ENCODE peak calls at places on chromosome 4, in seven cellular contexts. O, G, B, E, W, L and K are unnamed samples.

GRCh38 chr4:139419388-139419914 is 34.5 kb upstream of the RAB33B start:
- DNase-seq in O (peak), G (peak), B (peak), E (no peak), W (peak), L (no peak), K (no peak)

GRCh38 chr4:149897784-149898183 is 82.1 kb upstream of the IQCM start:
- DNase-seq in O (no peak), G (no peak), B (peak), E (no peak), W (no peak), L (peak), K (no peak)

GRCh38 chr4:5374577-5374976 is 323.3 kb downstream of the STK32B start:
- DNase-seq in O (no peak), G (no peak), B (peak), E (no peak), W (no peak), L (no peak), K (no peak)

GRCh38 chr4:153585021-153585420 is 99.1 kb upstream of the TLR2 start:
- DNase-seq in O (no peak), G (no peak), B (no peak), E (no peak), W (no peak), L (no peak), K (no peak)

GRCh38 chr4:95839891-95840290 is at the start of gene PDHA2:
- DNase-seq in O (no peak), G (no peak), B (no peak), E (peak), W (no peak), L (no peak), K (no peak)

GRCh38 chr4:183362916-183363542 is 40.8 kb upstream of the CLDN24 start:
- DNase-seq in O (peak), G (no peak), B (peak), E (peak), W (no peak), L (peak), K (no peak)

GRCh38 chr4:106186201-106186600 is 129.8 kb downstream of the TBCK start:
- DNase-seq in O (no peak), G (no peak), B (no peak), E (no peak), W (no peak), L (no peak), K (no peak)

GRCh38 chr4:74535471-74535870 is 90.5 kb downstream of the AREG start:
- DNase-seq in O (no peak), G (no peak), B (no peak), E (no peak), W (no peak), L (no peak), K (no peak)

GRCh38 chr4:124427095-124427767 is 285.3 kb downstream of the ANKRD50 start:
- DNase-seq in O (peak), G (no peak), B (no peak), E (no peak), W (peak), L (no peak), K (no peak)

GRCh38 chr4:28373601-28374000 is 1513.0 kb downstream of the STIM2 start:
- DNase-seq in O (no peak), G (no peak), B (peak), E (no peak), W (no peak), L (no peak), K (no peak)

GRCh38 chr4:7624361-7624760 is 189.6 kb upstream of the PSAPL1 start:
- DNase-seq in O (no peak), G (no peak), B (no peak), E (no peak), W (no peak), L (no peak), K (no peak)

GRCh38 chr4:53709693-53710092 is 118.4 kb upstream of the LNX1 start:
- DNase-seq in O (no peak), G (no peak), B (no peak), E (no peak), W (no peak), L (no peak), K (no peak)

GRCh38 chr4:153137677-153138630 is 66.3 kb upstream of the TRIM2 start:
- DNase-seq in O (no peak), G (no peak), B (no peak), E (no peak), W (no peak), L (no peak), K (no peak)

GRCh38 chr4:148030486-148030885 is 298.6 kb downstream of the ARHGAP10 start:
- DNase-seq in O (no peak), G (peak), B (peak), E (no peak), W (no peak), L (no peak), K (no peak)

GRCh38 chr4:151418385-151418784 is 9.4 kb downstream of the FHIP1A start:
- DNase-seq in O (no peak), G (no peak), B (peak), E (no peak), W (no peak), L (peak), K (no peak)

GRCh38 chr4:173367946-173368345 is 2.8 kb upstream of the SAP30 start:
- DNase-seq in O (no peak), G (no peak), B (peak), E (no peak), W (no peak), L (no peak), K (no peak)

GRCh38 chr4:149264093-149264733 is 551.4 kb downstream of the IQCM start:
- DNase-seq in O (peak), G (peak), B (peak), E (peak), W (peak), L (peak), K (no peak)

GRCh38 chr4:183142566-183143545 is 43.8 kb downstream of the WWC2 start:
- DNase-seq in O (no peak), G (no peak), B (peak), E (no peak), W (peak), L (no peak), K (no peak)

GRCh38 chr4:113760852-113761681 is 471 bp downstream of the CAMK2D start:
- DNase-seq in O (peak), G (no peak), B (peak), E (peak), W (peak), L (no peak), K (peak)

GRCh38 chr4:41537267-41537890 is 578 bp upstream of the LIMCH1 start:
- DNase-seq in O (no peak), G (no peak), B (no peak), E (no peak), W (no peak), L (no peak), K (no peak)

GRCh38 chr4:13169731-13170130 is 314.4 kb downstream of the RAB28 start:
- DNase-seq in O (no peak), G (no peak), B (no peak), E (no peak), W (no peak), L (no peak), K (no peak)

GRCh38 chr4:120816385-120816784 is 106.1 kb downstream of the PRDM5 start:
- DNase-seq in O (no peak), G (peak), B (no peak), E (no peak), W (no peak), L (no peak), K (no peak)

GRCh38 chr4:158682071-158682470 is 10.0 kb downstream of the ETFDH start:
- DNase-seq in O (no peak), G (peak), B (no peak), E (no peak), W (no peak), L (no peak), K (no peak)

GRCh38 chr4:146245899-146246298 is 31.6 kb downstream of the REELD1 start:
- DNase-seq in O (no peak), G (no peak), B (no peak), E (no peak), W (peak), L (no peak), K (no peak)

GRCh38 chr4:95572304-95572991 is 23.7 kb upstream of the UNC5C start:
- DNase-seq in O (peak), G (peak), B (no peak), E (no peak), W (peak), L (no peak), K (no peak)

GRCh38 chr4:3765271-3766206 is 646 bp upstream of the ADRA2C start:
- DNase-seq in O (peak), G (peak), B (peak), E (peak), W (peak), L (no peak), K (peak)

GRCh38 chr4:180054291-180054690 is 2188.9 kb upstream of the TENM3 start:
- DNase-seq in O (no peak), G (no peak), B (no peak), E (no peak), W (peak), L (no peak), K (no peak)

GRCh38 chr4:105632599-105632998 is 75.9 kb downstream of the INTS12 start:
- DNase-seq in O (no peak), G (no peak), B (no peak), E (no peak), W (no peak), L (no peak), K (no peak)

GRCh38 chr4:62455871-62456270 is 1255.7 kb downstream of the ADGRL3 start:
- DNase-seq in O (no peak), G (no peak), B (no peak), E (no peak), W (no peak), L (no peak), K (no peak)

GRCh38 chr4:164056426-164057142 is 562.1 kb downstream of the TMA16 start:
- DNase-seq in O (no peak), G (no peak), B (no peak), E (no peak), W (no peak), L (no peak), K (no peak)

GRCh38 chr4:129379429-129379828 is 283.5 kb downstream of the C4orf33 start:
- DNase-seq in O (no peak), G (no peak), B (no peak), E (no peak), W (no peak), L (no peak), K (no peak)
- TF ChIP-seq CTCF in O (no peak), G (no peak), B (no peak), E (no peak), W (no peak), L (no peak), K (no peak)

DNA sequence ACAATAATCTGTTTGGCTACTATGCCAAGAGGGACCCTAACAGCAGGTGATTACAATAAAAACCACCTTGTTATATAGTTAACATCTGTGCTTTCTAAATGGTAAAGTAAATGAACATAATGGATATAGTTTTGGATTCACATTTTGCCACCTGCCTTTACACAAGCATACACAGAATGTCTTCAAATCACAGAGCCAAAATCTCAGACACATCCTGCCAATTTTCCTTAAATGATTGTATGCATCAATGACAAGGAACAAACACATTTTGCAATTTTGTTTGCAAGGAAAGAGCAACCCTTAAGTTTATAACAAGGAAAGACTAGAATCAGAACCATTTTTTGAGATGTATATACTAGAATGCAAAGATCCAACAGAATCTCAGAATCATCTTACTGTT is 334.2 kb downstream of the FSTL5 start:
- DNase-seq in O (no peak), G (no peak), B (no peak), E (no peak), W (no peak), L (no peak), K (no peak)
- TF ChIP-seq CTCF in O (no peak), G (no peak), B (no peak), E (no peak), W (no peak), L (no peak), K (no peak)

GRCh38 chr4:89173336-89174090 is 62.2 kb downstream of the TIGD2 start:
- DNase-seq in O (no peak), G (no peak), B (no peak), E (no peak), W (no peak), L (no peak), K (no peak)
- TF ChIP-seq CTCF in O (no peak), G (no peak), B (no peak), E (no peak), W (no peak), L (no peak), K (no peak)

GRCh38 chr4:108172231-108172779 is 3.6 kb upstream of the LEF1 start:
- DNase-seq in O (peak), G (no peak), B (no peak), E (peak), W (peak), L (no peak), K (peak)

GRCh38 chr4:108171541-108172230 is 3.0 kb upstream of the LEF1 start:
- DNase-seq in O (peak), G (no peak), B (no peak), E (peak), W (no peak), L (no peak), K (peak)

GRCh38 chr4:108173599-108174057 is 4.9 kb upstream of the LEF1 start:
- DNase-seq in O (no peak), G (no peak), B (no peak), E (no peak), W (no peak), L (no peak), K (no peak)

GRCh38 chr4:108170729-108171540 is 2.2 kb upstream of the LEF1 start:
- DNase-seq in O (no peak), G (no peak), B (no peak), E (no peak), W (no peak), L (no peak), K (no peak)

DNA sequence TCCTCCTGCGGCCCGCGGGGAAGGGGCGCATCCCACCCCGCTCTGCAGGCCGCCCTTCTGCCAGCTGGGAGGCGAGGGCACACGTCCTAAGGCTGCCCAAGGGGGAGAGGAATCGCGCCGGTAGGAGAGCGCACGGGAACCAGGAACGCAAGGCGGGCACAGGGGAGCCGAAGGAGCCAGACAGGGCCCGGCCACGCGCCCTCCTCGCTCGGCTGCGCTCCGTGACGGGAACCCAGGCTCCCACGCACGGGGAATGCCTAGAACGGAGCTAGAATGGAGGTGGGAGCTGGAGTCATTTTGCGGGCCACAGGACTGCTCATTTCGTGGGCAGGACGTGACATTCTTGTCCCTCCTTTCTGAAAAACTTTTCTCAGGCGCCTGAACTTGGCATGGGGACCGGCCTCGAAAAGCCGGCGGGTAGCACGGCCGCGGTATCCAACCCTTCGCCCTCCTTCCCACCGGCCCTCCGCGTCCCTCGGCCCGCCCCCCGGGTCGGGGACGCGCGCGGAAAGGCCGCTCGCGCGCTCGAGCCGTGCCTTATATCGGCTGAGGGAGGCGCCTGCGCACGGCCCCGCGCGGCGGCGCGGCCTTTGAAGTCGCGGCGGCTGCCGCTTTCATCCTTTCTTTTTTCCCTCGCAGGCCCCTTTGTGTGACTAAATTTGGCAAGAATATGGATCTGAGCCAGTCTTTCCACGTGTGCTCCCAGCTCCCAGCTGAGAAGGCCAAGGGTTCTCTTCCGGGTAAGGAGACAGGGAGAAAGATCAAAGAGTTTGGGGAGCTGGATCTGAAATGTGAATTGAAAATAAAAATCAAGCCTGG is 4.3 kb upstream of the LEF1 start:
- DNase-seq in O (peak), G (no peak), B (no peak), E (peak), W (peak), L (no peak), K (peak)
- TF ChIP-seq CTCF in O (no peak), G (no peak), B (no peak), E (no peak), W (no peak), L (no peak), K (peak)